ENCODE peak calls at places on chromosome 9, in seven cellular contexts. C is esophagus squamous epithelium; L is transverse colon; F is CD4-positive, CD25-positive, alpha-beta regulatory T cell; A is fibroblast of lung; P is IMR-90; J is hepatocyte. I is an unnamed sample. For H3K9me3 and H3K4me1, the result is how much of the 10 kb centered on the place peaks cover.

GRCh38 chr9:79224672-79225433 is 346.9 kb upstream of the TLE4 start:
- DNase-seq in L (no peak), F (no peak), J (peak), A (peak), C (no peak), P (peak), I (no peak)

GRCh38 chr9:137645211-137645610 is 26.4 kb downstream of the EHMT1 start:
- DNase-seq in F (no peak), C (no peak), A (peak), L (no peak), P (no peak), J (no peak), I (no peak)

GRCh38 chr9:6944093-6944551 is 186.3 kb downstream of the KDM4C start:
- DNase-seq in J (no peak), L (no peak), P (peak), F (no peak), C (no peak), A (peak), I (no peak)

GRCh38 chr9:4836676-4837075 is 43.9 kb downstream of the RCL1 start:
- DNase-seq in F (no peak), A (peak), J (no peak), P (peak), C (no peak), L (no peak), I (no peak)

GRCh38 chr9:117552811-117553210 is 138.0 kb upstream of the ASTN2 start:
- DNase-seq in L (no peak), F (no peak), C (no peak), J (no peak), P (no peak), A (no peak), I (no peak)

GRCh38 chr9:134313470-134313869 is 12.8 kb upstream of the RXRA start:
- DNase-seq in A (no peak), C (no peak), J (no peak), L (no peak), P (no peak), F (no peak), I (no peak)

GRCh38 chr9:137757139-137757538 is 120.4 kb upstream of the CACNA1B start:
- DNase-seq in C (no peak), L (no peak), F (no peak), J (no peak), P (no peak), A (no peak), I (no peak)

GRCh38 chr9:15936316-15936869 is 383.6 kb downstream of the CCDC171 start:
- DNase-seq in F (no peak), P (peak), L (no peak), A (peak), C (no peak), J (no peak), I (no peak)

GRCh38 chr9:35932732-35933131 is 23.4 kb downstream of the SPAAR start:
- DNase-seq in C (no peak), J (no peak), A (no peak), L (no peak), P (no peak), F (no peak), I (no peak)
- H3K27ac ChIP-seq in C (no peak), J (no peak), A (no peak), L (no peak), P (no peak), F (no peak), I (no peak)

DNA sequence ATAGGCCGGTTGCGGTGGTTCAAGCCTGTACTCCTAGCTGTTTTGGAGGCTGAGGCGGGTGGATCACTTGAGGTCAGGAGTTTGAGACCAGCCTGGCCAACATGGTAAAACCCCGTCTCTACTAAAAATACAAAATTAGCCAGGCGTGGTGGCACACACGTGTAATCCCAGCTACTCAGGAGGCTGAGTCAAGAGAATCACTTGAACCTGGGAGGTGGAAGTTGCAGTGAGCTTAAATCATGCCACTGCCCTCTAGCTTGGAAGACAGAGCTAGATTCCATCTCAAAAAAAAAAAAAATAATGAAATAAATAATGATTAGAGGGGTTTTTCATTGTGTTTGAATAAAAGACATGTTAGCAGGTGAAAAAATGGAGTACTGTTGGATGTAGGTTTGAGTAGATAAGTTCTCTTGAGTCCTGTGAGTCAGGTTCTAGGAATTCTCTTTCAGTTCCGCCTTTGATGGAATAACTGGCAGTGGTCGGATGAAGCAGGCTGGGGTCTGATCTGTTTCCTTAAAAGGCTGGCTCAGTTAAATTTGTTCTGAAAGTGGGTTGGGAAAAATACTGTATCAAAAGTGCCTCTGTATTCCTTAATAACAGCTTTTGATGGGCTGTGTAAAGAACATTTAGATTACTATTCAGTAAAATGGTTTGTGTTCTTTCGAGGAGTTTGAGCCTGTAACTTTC is 73.2 kb downstream of the AOPEP start:
- DNase-seq in L (no peak), C (no peak), F (no peak), P (peak), J (peak), A (peak), I (no peak)
- H3K9me3 ChIP-seq in L (under half), C (under half), F (under half), P (under half), J (under half), A (under half), I (under half)

GRCh38 chr9:24286761-24287160 is 258.9 kb downstream of the IZUMO3 start:
- DNase-seq in J (no peak), P (no peak), L (no peak), A (no peak), C (no peak), F (no peak), I (no peak)
- H3K4me1 ChIP-seq in J (under half), P (under half), L (under half), A (under half), C (under half), F (under half), I (under half)

GRCh38 chr9:106976772-106977171 is 113.8 kb downstream of the ZNF462 start:
- DNase-seq in F (no peak), J (no peak), P (no peak), A (no peak), L (no peak), C (no peak), I (no peak)
- H3K27ac ChIP-seq in F (no peak), J (no peak), P (no peak), A (no peak), L (no peak), C (no peak), I (no peak)

GRCh38 chr9:69313175-69313574 is 11.8 kb upstream of the ENTREP1 start:
- DNase-seq in L (no peak), F (no peak), J (no peak), C (no peak), A (no peak), P (no peak), I (no peak)
- H3K9me3 ChIP-seq in L (under half), F (under half), J (under half), C (under half), A (under half), P (under half), I (under half)

GRCh38 chr9:108830292-108830691 is 25.5 kb downstream of the ACTL7B start:
- DNase-seq in P (no peak), J (no peak), C (no peak), L (no peak), A (no peak), F (no peak), I (no peak)

GRCh38 chr9:108835831-108836230 is 20.0 kb downstream of the ACTL7B start:
- DNase-seq in J (no peak), F (no peak), L (no peak), P (no peak), C (no peak), A (no peak), I (no peak)

GRCh38 chr9:108831496-108832178 is 24.1 kb downstream of the ACTL7B start:
- DNase-seq in L (no peak), A (no peak), C (no peak), J (no peak), F (no peak), P (no peak), I (no peak)

GRCh38 chr9:108834959-108835696 is 20.7 kb downstream of the ACTL7B start:
- DNase-seq in L (no peak), C (no peak), F (no peak), P (no peak), J (no peak), A (no peak), I (no peak)

DNA sequence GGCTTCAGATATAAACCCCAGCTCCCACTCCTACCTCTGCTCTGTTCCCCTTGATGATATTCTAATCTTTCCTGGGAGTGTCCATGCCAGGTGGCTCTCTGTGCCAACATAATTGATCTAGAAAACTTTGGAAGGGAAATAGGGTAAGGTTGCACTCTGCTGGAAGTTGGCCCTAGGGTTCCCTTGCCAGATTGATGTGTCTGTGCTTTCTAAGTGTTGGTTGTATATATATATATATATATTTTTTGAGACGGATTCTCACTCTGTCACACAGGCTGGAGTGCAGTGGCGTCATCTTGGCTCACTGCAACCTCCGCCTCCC is 23.6 kb downstream of the ACTL7B start:
- DNase-seq in C (no peak), P (no peak), J (no peak), F (no peak), L (no peak), A (no peak), I (no peak)
- H3K4me1 ChIP-seq in C (half or more), P (under half), J (under half), F (under half), L (under half), A (under half), I (under half)

DNA sequence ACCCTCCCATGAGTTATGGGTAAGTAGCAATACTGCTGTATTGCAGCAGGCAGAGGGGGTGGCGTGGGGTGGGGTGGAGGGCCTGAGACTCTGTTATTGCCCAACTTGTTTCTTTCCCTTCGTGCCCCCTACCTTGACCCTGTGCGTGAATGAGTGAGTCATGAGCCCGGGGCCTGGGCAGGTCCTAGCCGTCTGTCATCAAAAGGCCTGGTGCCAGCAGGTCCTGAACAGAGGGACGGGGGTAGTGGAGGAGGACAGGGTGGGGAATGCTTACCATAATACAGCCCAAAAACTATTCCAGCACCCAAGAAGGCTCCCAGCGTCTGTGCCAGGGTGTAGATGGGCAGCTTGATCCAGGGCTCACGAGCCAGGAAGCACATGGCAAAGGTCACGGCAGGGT is 4.3 kb downstream of the AQP3 start:
- DNase-seq in P (peak), A (no peak), F (no peak), L (no peak), J (no peak), C (no peak), I (no peak)
- H3K27ac ChIP-seq in P (no peak), A (no peak), F (no peak), L (no peak), J (no peak), C (peak), I (no peak)

GRCh38 chr9:1100945-1101344 is 50.8 kb downstream of the DMRT2 start:
- DNase-seq in L (peak), A (no peak), J (no peak), P (peak), C (no peak), F (no peak), I (no peak)

GRCh38 chr9:1102010-1102712 is 52.0 kb downstream of the DMRT2 start:
- DNase-seq in F (no peak), L (no peak), J (no peak), C (no peak), P (no peak), A (no peak), I (no peak)

GRCh38 chr9:1096155-1096964 is 46.2 kb downstream of the DMRT2 start:
- DNase-seq in C (no peak), L (no peak), A (no peak), P (no peak), J (no peak), F (no peak), I (no peak)

GRCh38 chr9:1100192-1100591 is 50.0 kb downstream of the DMRT2 start:
- DNase-seq in L (no peak), C (no peak), A (no peak), F (no peak), P (no peak), J (no peak), I (no peak)

GRCh38 chr9:1098551-1098950 is 48.4 kb downstream of the DMRT2 start:
- DNase-seq in L (no peak), C (no peak), F (no peak), A (no peak), J (no peak), P (no peak), I (no peak)
- H3K9me3 ChIP-seq in L (under half), C (under half), F (under half), A (under half), J (under half), P (under half), I (under half)